ENCODE peak calls at places on chromosomes 12 and 14, in ten cellular contexts. Q, D, I, T, M, E, Z, J, H and U are unnamed samples. For H3K4me1, the result is how much of the 10 kb centered on the place peaks cover.

GRCh38 chr12:93868771-93869170 is 191.6 kb downstream of the CRADD start:
- DNase-seq in Q (peak), D (no peak), I (no peak), T (peak), M (no peak), E (no peak), Z (no peak), J (no peak), H (no peak), U (no peak)

GRCh38 chr12:95796982-95797289 is 6.4 kb upstream of the NTN4 start:
- DNase-seq in Q (peak), D (no peak), I (no peak), T (no peak), M (no peak), E (no peak), Z (no peak), J (no peak), H (no peak), U (no peak)

GRCh38 chr14:68843471-68844209 is 50.8 kb upstream of the ZFP36L1 start:
- DNase-seq in Q (peak), D (peak), I (peak), T (peak), M (peak), E (peak), Z (peak), J (peak), H (peak), U (no peak)

GRCh38 chr14:74835607-74836250 is 40.2 kb downstream of the PROX2 start:
- DNase-seq in Q (no peak), D (no peak), I (no peak), T (no peak), M (no peak), E (no peak), Z (no peak), J (peak), H (no peak), U (no peak)

GRCh38 chr14:34539407-34540180 is at the start of gene EAPP:
- DNase-seq in Q (peak), D (peak), I (peak), T (peak), M (peak), E (peak), Z (peak), J (peak), H (peak), U (peak)

GRCh38 chr12:117231750-117232149 is 41.5 kb upstream of the FBXO21 start:
- DNase-seq in Q (no peak), D (no peak), I (no peak), T (no peak), M (no peak), E (no peak), Z (no peak), J (no peak), H (no peak), U (no peak)

GRCh38 chr12:119803391-119803791 is 73.7 kb downstream of the CIT start:
- DNase-seq in Q (peak), D (no peak), I (no peak), T (peak), M (no peak), E (no peak), Z (no peak), J (no peak), H (no peak), U (no peak)

GRCh38 chr12:52517888-52518287 is 2.3 kb downstream of the KRT5 start:
- DNase-seq in Q (no peak), D (no peak), I (no peak), T (no peak), M (no peak), E (no peak), Z (no peak), J (no peak), H (no peak), U (no peak)

GRCh38 chr12:124828264-124829007 is 35.2 kb downstream of the SCARB1 start:
- DNase-seq in Q (peak), D (no peak), I (no peak), T (no peak), M (no peak), E (no peak), Z (no peak), J (no peak), H (no peak), U (no peak)

GRCh38 chr12:131774576-131774975 is 53.6 kb upstream of the MMP17 start:
- DNase-seq in Q (peak), D (no peak), I (no peak), T (no peak), M (no peak), E (no peak), Z (no peak), J (no peak), H (no peak), U (no peak)

GRCh38 chr12:69044887-69045286 is 111.9 kb upstream of the CPM start:
- DNase-seq in Q (no peak), D (no peak), I (no peak), T (no peak), M (no peak), E (no peak), Z (no peak), J (no peak), H (no peak), U (no peak)

GRCh38 chr14:91418387-91419043 is 895 bp upstream of the CCDC88C start:
- DNase-seq in Q (peak), D (peak), I (no peak), T (peak), M (peak), E (peak), Z (peak), J (peak), H (no peak), U (peak)

GRCh38 chr12:111410229-111411186 is 4.8 kb downstream of the SH2B3 start:
- DNase-seq in Q (peak), D (peak), I (no peak), T (no peak), M (peak), E (no peak), Z (no peak), J (no peak), H (no peak), U (no peak)

GRCh38 chr12:69534389-69534822 is 50.9 kb upstream of the CCT2 start:
- DNase-seq in Q (peak), D (no peak), I (peak), T (peak), M (peak), E (no peak), Z (no peak), J (no peak), H (peak), U (peak)

GRCh38 chr14:89773644-89774316 is 180.8 kb downstream of the EFCAB11 start:
- DNase-seq in Q (peak), D (peak), I (no peak), T (peak), M (no peak), E (no peak), Z (peak), J (peak), H (no peak), U (no peak)

GRCh38 chr14:85124896-85125295 is 405.0 kb upstream of the FLRT2 start:
- DNase-seq in Q (peak), D (no peak), I (no peak), T (no peak), M (no peak), E (no peak), Z (no peak), J (no peak), H (no peak), U (no peak)

GRCh38 chr12:51784688-51785087 is 63.8 kb downstream of the FIGNL2 start:
- DNase-seq in Q (no peak), D (no peak), I (no peak), T (no peak), M (no peak), E (no peak), Z (no peak), J (peak), H (no peak), U (no peak)

GRCh38 chr12:31603546-31604009 is 12.6 kb upstream of the DENND5B start:
- DNase-seq in Q (no peak), D (no peak), I (no peak), T (no peak), M (no peak), E (no peak), Z (no peak), J (peak), H (no peak), U (no peak)

GRCh38 chr12:49044660-49045059 is 15.9 kb downstream of the KMT2D start:
- DNase-seq in Q (no peak), D (no peak), I (no peak), T (no peak), M (no peak), E (no peak), Z (no peak), J (no peak), H (no peak), U (no peak)

GRCh38 chr14:60656755-60657608 is 7.7 kb upstream of the SIX1 start:
- DNase-seq in Q (peak), D (no peak), I (no peak), T (peak), M (peak), E (no peak), Z (peak), J (peak), H (no peak), U (no peak)

GRCh38 chr12:120314220-120314619 is 12.1 kb downstream of the SIRT4 start:
- DNase-seq in Q (no peak), D (no peak), I (no peak), T (no peak), M (peak), E (no peak), Z (no peak), J (peak), H (no peak), U (no peak)

GRCh38 chr12:11881835-11882234 is 188.9 kb upstream of the BCL2L14 start:
- DNase-seq in Q (no peak), D (no peak), I (no peak), T (no peak), M (no peak), E (no peak), Z (no peak), J (no peak), H (no peak), U (no peak)

GRCh38 chr14:31025335-31026075 is at the start of gene AP4S1:
- DNase-seq in Q (no peak), D (peak), I (peak), T (peak), M (peak), E (peak), Z (peak), J (peak), H (no peak), U (no peak)

GRCh38 chr12:26126340-26127284 is 1.8 kb upstream of the BHLHE41 start:
- DNase-seq in Q (peak), D (peak), I (peak), T (peak), M (peak), E (peak), Z (peak), J (no peak), H (peak), U (no peak)

GRCh38 chr12:104137175-104137901 is 672 bp downstream of the NFYB start:
- DNase-seq in Q (peak), D (peak), I (peak), T (peak), M (peak), E (no peak), Z (peak), J (peak), H (no peak), U (no peak)

GRCh38 chr12:106058256-106059182 is 80.2 kb downstream of the NUAK1 start:
- DNase-seq in Q (peak), D (no peak), I (no peak), T (no peak), M (no peak), E (no peak), Z (no peak), J (no peak), H (no peak), U (no peak)

GRCh38 chr12:106736051-106736957 is 38.2 kb upstream of the RIC8B start:
- DNase-seq in Q (no peak), D (no peak), I (no peak), T (no peak), M (peak), E (no peak), Z (no peak), J (peak), H (no peak), U (no peak)

GRCh38 chr12:72729451-72730010 is 457.4 kb downstream of the TRHDE start:
- DNase-seq in Q (no peak), D (no peak), I (no peak), T (no peak), M (no peak), E (no peak), Z (no peak), J (no peak), H (no peak), U (no peak)

GRCh38 chr14:69107407-69108003 is 45.4 kb downstream of the DCAF5 start:
- DNase-seq in Q (peak), D (no peak), I (no peak), T (peak), M (peak), E (no peak), Z (no peak), J (peak), H (no peak), U (peak)

GRCh38 chr12:103924761-103925641 is 5.2 kb upstream of the HSP90B1 start:
- DNase-seq in Q (peak), D (no peak), I (no peak), T (no peak), M (peak), E (no peak), Z (no peak), J (no peak), H (no peak), U (peak)

GRCh38 chr12:130832561-130833209 is 6.4 kb downstream of the STX2 start:
- DNase-seq in Q (peak), D (peak), I (no peak), T (no peak), M (no peak), E (no peak), Z (no peak), J (no peak), H (no peak), U (no peak)

GRCh38 chr14:56659964-56660551 is 80.5 kb downstream of the TMEM260 start:
- DNase-seq in Q (peak), D (no peak), I (no peak), T (no peak), M (peak), E (no peak), Z (no peak), J (peak), H (no peak), U (peak)

GRCh38 chr12:114784526-114784925 is 100.6 kb upstream of the TBX3 start:
- DNase-seq in Q (no peak), D (no peak), I (no peak), T (no peak), M (no peak), E (no peak), Z (no peak), J (no peak), H (no peak), U (no peak)

GRCh38 chr14:85584481-85584880 is 54.5 kb downstream of the FLRT2 start:
- DNase-seq in Q (no peak), D (no peak), I (no peak), T (no peak), M (no peak), E (no peak), Z (no peak), J (no peak), H (no peak), U (no peak)

GRCh38 chr14:71060795-71061455 is 153.7 kb downstream of the PCNX1 start:
- DNase-seq in Q (peak), D (no peak), I (no peak), T (no peak), M (no peak), E (no peak), Z (no peak), J (no peak), H (no peak), U (no peak)

GRCh38 chr12:77999074-77999715 is 168.5 kb downstream of the NAV3 start:
- DNase-seq in Q (no peak), D (no peak), I (no peak), T (no peak), M (no peak), E (no peak), Z (no peak), J (peak), H (no peak), U (no peak)

GRCh38 chr12:123506059-123506842 is 27.3 kb downstream of the RILPL1 start:
- DNase-seq in Q (no peak), D (no peak), I (no peak), T (no peak), M (no peak), E (no peak), Z (no peak), J (no peak), H (no peak), U (no peak)

GRCh38 chr14:24441904-24442239 is 704 bp downstream of the SDR39U1 start:
- DNase-seq in Q (peak), D (no peak), I (no peak), T (no peak), M (no peak), E (no peak), Z (no peak), J (no peak), H (no peak), U (no peak)

GRCh38 chr12:82176016-82176415 is 182.2 kb downstream of the CCDC59 start:
- DNase-seq in Q (no peak), D (no peak), I (no peak), T (no peak), M (no peak), E (no peak), Z (no peak), J (no peak), H (no peak), U (no peak)

GRCh38 chr12:29983917-29984316 is 200.2 kb upstream of the TMTC1 start:
- DNase-seq in Q (no peak), D (no peak), I (no peak), T (no peak), M (no peak), E (no peak), Z (no peak), J (no peak), H (no peak), U (no peak)

DNA sequence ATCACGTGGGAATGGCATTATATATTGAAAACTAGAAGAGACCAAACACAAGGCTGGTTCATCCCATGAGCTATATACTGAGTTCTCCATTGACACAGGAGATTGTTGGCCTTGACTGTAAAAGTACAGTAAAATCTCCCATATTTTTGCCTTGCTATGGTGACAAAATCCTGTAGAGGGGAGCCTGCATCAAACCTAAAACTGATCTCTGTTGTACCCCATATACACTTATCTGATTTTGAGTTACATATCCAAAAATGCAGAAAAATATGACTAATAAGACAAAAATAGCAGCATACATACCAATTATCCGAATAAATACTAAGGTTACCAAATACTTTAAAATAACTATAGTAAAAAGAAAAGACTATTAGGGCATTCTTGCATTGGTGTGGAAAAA is 60.4 kb downstream of the TMTC3 start:
- DNase-seq in Q (peak), D (no peak), I (no peak), T (no peak), M (no peak), E (no peak), Z (no peak), J (no peak), H (no peak), U (no peak)
- TF ChIP-seq CTCF in Q (no peak), D (no peak), I (no peak), T (no peak), M (no peak), E (no peak), Z (no peak), J (no peak), H (no peak), U (no peak)

DNA sequence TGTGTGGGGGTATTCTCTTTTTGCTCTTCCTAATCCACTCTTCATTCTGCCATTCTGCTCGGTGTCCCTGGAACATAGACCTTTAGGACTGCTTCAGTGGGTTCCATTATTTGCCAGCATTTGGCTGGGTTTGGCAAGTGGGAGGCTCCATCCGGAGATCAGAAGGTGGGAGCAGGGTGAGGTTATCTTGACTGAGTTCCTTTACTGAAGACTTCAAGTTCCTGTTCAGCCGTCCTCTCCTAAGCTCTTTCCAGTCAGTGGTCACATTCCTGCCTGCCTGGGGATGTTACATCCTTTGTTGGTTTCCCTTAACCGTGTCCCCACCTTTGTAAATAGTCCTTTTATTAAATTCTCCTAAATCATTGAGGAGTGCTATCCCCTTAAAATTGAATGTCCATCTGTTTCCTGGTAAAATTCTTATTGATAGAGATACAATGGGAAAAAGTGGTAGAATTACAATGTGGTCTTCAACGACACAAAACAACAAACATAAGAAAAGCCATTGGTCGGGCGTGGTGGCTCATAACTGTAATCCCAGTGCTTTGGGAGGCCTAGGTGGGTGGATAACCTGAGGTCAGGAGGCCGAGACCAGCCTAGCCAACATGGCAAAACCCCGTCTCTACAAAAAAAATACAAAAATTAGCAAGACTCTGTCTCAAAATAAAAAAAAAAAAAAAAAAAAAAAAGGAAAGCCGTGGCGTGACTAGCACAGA is 5.0 kb upstream of the MIA2 start:
- DNase-seq in Q (no peak), D (no peak), I (no peak), T (no peak), M (no peak), E (no peak), Z (no peak), J (no peak), H (no peak), U (no peak)
- H3K4me1 ChIP-seq in Q (under half), D (under half), I (under half), T (under half), M (under half), E (under half), Z (under half), J (under half), H (under half), U (under half)

DNA sequence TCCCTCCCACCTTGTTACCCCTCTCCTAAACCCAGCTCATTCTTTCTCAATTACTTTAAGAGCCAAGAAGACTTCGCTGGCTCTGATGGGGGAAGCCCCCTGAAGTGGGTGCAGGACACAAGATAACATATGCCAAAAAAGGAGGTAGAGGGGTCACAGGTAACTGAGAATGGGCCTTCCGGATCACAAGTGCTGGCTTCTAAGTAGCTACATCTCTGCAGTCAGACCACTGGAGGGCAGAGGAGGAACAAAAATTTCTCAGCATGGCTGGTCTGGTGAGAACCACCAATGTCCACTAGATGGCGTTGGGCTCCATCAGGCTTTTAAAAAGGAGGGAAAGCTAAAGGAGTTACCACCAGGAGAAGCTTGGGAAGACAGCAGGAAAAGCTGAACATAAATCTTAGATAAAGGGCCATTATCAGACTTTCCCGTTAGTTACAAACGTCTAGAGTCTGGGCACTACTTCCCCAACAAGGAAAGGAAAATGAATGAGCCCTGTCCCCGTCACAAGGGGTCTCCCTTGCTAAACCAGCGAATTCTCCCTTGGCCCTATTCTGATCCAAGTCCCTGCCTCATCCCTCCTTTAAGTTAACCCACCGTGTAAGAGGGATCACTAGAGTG is 11.6 kb upstream of the CDH24 start:
- DNase-seq in Q (peak), D (peak), I (peak), T (peak), M (peak), E (peak), Z (no peak), J (peak), H (no peak), U (peak)
- H3K4me3 ChIP-seq in Q (peak), D (no peak), I (no peak), T (no peak), M (peak), E (no peak), Z (no peak), J (no peak), H (no peak), U (no peak)

GRCh38 chr12:57241556-57242310 is 9.3 kb downstream of the STAC3 start:
- DNase-seq in Q (no peak), D (no peak), I (peak), T (no peak), M (no peak), E (no peak), Z (peak), J (peak), H (no peak), U (no peak)

GRCh38 chr12:57242329-57242690 is 8.7 kb downstream of the STAC3 start:
- DNase-seq in Q (no peak), D (peak), I (peak), T (no peak), M (no peak), E (no peak), Z (peak), J (peak), H (no peak), U (no peak)

GRCh38 chr12:57244306-57244696 is 6.7 kb downstream of the STAC3 start:
- DNase-seq in Q (no peak), D (no peak), I (peak), T (no peak), M (no peak), E (no peak), Z (no peak), J (no peak), H (no peak), U (no peak)

GRCh38 chr12:57243521-57244305 is 7.3 kb downstream of the STAC3 start:
- DNase-seq in Q (peak), D (peak), I (peak), T (peak), M (peak), E (peak), Z (peak), J (peak), H (no peak), U (no peak)

GRCh38 chr12:57242691-57243454 is 8.1 kb downstream of the STAC3 start:
- DNase-seq in Q (peak), D (no peak), I (peak), T (peak), M (peak), E (no peak), Z (peak), J (peak), H (no peak), U (no peak)
- TF ChIP-seq CTCF in Q (peak), D (peak), I (no peak), T (peak), M (peak), E (peak), Z (peak), J (peak), H (peak), U (peak)